ENCODE peak calls at places on chromosome 19, in eight cellular contexts. Q is endothelial cell, B is psoas muscle, V is coronary artery, H is left ventricle myocardium inferior, Y is tibial artery, K is progenitor cell of endocrine pancreas, R is fibroblast of the aortic adventitia. I is an unnamed sample.

GRCh38 chr19:44640518-44640917 is 3.2 kb upstream of the PVR start:
- DNase-seq in Q (no peak), B (no peak), V (no peak), H (no peak), Y (no peak), K (no peak), R (peak; percentile 70), I (no peak)

GRCh38 chr19:13091400-13092161 is 11.1 kb downstream of the LYL1 start:
- DNase-seq in Q (no peak), B (peak; percentile 81), V (peak; percentile 94), H (peak; percentile 62), Y (peak; percentile 96), K (no peak), R (peak; percentile 96), I (no peak)

GRCh38 chr19:15550847-15551182 is 42.5 kb downstream of the CYP4F22 start:
- DNase-seq in Q (no peak), B (no peak), V (no peak), H (no peak), Y (no peak), K (no peak), R (no peak), I (peak; percentile 13)

GRCh38 chr19:50686310-50687032 is 33.1 kb downstream of the SHANK1 start:
- DNase-seq in Q (no peak), B (no peak), V (no peak), H (no peak), Y (no peak), K (no peak), R (no peak), I (no peak)

GRCh38 chr19:11338569-11339253 is 746 bp downstream of the RAB3D start:
- DNase-seq in Q (no peak), B (no peak), V (no peak), H (no peak), Y (no peak), K (no peak), R (no peak), I (no peak)

GRCh38 chr19:56987184-56987583 is 132.6 kb upstream of the USP29 start:
- DNase-seq in Q (no peak), B (no peak), V (no peak), H (no peak), Y (no peak), K (no peak), R (no peak), I (no peak)

GRCh38 chr19:34345934-34346333 is 19.1 kb upstream of the GPI start:
- DNase-seq in Q (peak; percentile 85), B (peak; percentile 79), V (no peak), H (peak; percentile 54), Y (no peak), K (peak; percentile 42), R (peak; percentile 70), I (peak; percentile 63)

GRCh38 chr19:47247308-47247990 is 8.9 kb upstream of the CCDC9 start:
- DNase-seq in Q (peak; percentile 78), B (peak; percentile 89), V (no peak), H (peak; percentile 84), Y (peak; percentile 87), K (peak; percentile 66), R (peak; percentile 85), I (peak; percentile 73)

GRCh38 chr19:31255174-31255862 is 93.9 kb downstream of the TSHZ3 start:
- DNase-seq in Q (no peak), B (no peak), V (no peak), H (no peak), Y (no peak), K (no peak), R (no peak), I (no peak)

GRCh38 chr19:44212865-44213346 is 574 bp downstream of the ZNF227 start:
- DNase-seq in Q (peak; percentile 7), B (no peak), V (no peak), H (no peak), Y (no peak), K (no peak), R (peak; percentile 42), I (no peak)

GRCh38 chr19:54125713-54126112 is 10.2 kb downstream of the PRPF31 start:
- DNase-seq in Q (no peak), B (no peak), V (no peak), H (no peak), Y (no peak), K (no peak), R (no peak), I (no peak)

GRCh38 chr19:43957891-43958290 is 6.9 kb downstream of the ZNF221 start:
- DNase-seq in Q (no peak), B (no peak), V (no peak), H (no peak), Y (no peak), K (no peak), R (peak; percentile 57), I (no peak)

GRCh38 chr19:3983936-3984583 is 1.2 kb downstream of the EEF2 start:
- DNase-seq in Q (no peak), B (peak; percentile 83), V (no peak), H (no peak), Y (peak; percentile 69), K (no peak), R (peak; percentile 47), I (no peak)

DNA sequence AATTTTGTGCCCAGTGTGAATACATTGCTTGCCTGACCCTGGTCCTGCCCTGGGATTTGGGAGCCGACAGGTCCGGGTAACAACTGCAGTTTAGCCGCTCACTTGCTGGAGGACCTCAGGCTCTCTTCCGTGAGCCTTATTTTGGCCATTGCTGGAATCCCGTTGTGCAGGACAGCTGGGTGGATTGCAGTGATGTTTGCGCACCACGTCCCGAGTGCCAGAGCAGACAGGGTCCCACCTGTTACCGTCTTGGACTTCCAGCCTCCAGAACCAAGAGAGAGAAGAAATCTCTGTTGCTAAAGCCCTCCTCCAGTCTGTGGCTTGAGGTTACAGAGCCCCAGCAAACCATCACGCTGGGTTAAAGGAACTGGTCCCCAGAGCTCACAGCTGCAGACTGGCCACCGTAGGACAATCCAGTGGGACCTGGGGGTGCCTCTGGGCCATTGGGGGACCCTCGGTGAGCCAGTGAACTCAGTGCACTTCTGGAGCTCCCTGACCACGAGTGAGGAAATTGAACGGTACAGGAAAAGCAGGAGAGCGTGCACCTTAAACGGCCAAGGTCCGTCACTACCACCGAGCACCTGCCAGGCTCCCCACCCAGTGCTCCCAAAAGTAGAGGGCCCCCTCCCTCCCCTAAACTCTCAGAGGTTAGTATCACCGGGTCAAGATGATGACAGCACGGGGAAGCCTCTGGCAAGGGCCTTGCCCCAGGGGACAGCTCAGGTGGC is 92.9 kb downstream of the GNG7 start:
- DNase-seq in Q (no peak), B (no peak), V (no peak), H (peak; percentile 7), Y (no peak), K (no peak), R (no peak), I (no peak)
- TF ChIP-seq CTCF in Q (no peak), B (no peak), V (no peak), H (no peak), Y (no peak), K (no peak), R (no peak), I (no peak)

GRCh38 chr19:7916908-7917291 is 2.3 kb downstream of the TGFBR3L start:
- DNase-seq in Q (no peak), B (no peak), V (no peak), H (no peak), Y (no peak), K (no peak), R (no peak), I (no peak)

GRCh38 chr19:7915250-7916136 is 863 bp downstream of the TGFBR3L start:
- DNase-seq in Q (no peak), B (no peak), V (no peak), H (no peak), Y (no peak), K (no peak), R (no peak), I (no peak)

GRCh38 chr19:7916137-7916907 is 1.7 kb downstream of the TGFBR3L start:
- DNase-seq in Q (no peak), B (peak; percentile 67), V (no peak), H (no peak), Y (no peak), K (no peak), R (no peak), I (peak; percentile 48)

GRCh38 chr19:7918615-7919421 is 1.3 kb upstream of the SNAPC2 start:
- DNase-seq in Q (no peak), B (no peak), V (no peak), H (no peak), Y (no peak), K (no peak), R (no peak), I (no peak)

DNA sequence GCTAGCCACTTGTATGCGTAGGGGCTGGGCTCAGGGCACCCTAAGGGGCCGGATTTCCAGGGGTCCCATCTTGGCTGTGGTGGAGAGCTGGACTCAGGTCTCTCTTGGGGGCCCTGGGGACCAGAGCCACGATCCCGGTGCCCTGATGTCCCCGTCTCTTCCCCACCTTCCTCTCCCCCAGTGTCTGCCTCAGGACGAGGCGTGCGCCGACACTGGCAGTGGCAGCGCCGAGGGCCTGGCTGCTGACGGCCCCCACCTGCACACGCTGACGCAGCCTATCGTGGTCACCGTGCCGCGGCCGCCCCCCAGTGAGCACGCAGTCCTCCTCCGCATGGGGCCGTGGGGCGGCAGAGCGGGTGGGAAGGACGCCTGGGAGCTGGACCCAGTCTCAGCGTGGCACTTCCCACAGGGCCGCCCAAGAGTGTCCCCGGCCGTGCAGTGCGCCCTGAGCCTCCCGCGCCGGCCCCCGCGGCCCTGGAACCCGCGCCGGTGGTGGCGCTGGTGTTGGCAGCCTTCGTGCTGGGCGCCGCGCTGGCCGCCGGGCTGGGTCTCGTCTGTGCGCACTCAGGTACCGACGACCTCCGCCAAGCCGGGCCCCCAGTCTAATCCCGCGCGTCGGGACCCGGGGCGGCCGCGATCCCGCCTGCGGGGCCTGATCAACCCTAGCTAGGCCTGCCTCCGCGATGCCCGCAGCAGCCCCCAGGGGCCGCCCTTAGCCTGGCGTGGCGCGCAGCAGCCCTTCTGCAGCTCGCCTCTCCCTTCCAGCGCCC is 2.7 kb upstream of the SNAPC2 start:
- DNase-seq in Q (peak; percentile 77), B (peak; percentile 77), V (no peak), H (no peak), Y (peak; percentile 75), K (no peak), R (peak; percentile 45), I (peak; percentile 62)
- TF ChIP-seq CTCF in Q (no peak), B (peak; percentile 49), V (peak; percentile 41), H (peak; percentile 61), Y (peak; percentile 65), K (peak; percentile 63), R (peak; percentile 63), I (peak; percentile 55)

DNA sequence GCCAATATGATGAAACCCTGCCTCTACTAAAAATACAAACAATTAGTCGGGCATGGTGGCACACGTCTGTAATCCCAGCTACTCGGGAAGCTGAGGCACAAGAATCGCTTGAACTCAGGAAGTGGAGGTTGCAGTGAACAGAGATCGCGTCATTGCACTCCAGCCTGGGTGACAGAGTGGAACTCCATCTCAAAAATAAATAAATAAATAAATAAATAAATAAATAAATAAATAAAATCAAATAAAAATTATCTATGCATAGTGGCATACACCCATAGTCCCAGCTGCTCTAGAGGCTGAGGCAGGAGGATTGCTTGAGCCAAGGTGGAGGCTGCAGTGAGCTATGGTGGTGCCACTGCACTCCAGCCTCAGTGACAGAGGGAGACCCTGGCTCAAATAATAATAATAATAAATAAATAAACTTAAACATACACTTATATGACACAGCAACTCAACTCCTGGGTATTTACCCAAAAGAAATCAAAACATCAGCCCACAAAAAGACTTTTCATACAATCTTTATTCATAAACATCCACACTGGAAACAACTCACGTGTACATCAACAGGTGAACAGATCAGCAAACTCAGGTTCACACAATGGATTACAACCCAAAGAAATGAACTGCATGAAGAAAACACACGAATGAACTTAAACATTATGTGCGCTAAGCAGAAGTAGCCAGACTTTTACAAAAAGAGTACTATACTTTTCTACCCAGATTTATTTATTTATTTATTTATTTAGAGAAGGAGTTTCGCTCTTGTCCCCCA is 6.9 kb downstream of the LGALS7 start:
- DNase-seq in Q (no peak), B (peak; percentile 17), V (no peak), H (no peak), Y (no peak), K (no peak), R (no peak), I (no peak)
- TF ChIP-seq CTCF in Q (no peak), B (no peak), V (no peak), H (no peak), Y (no peak), K (no peak), R (no peak), I (no peak)

GRCh38 chr19:45885556-45886426 is at the start of gene IRF2BP1:
- DNase-seq in Q (peak; percentile 83), B (peak; percentile 95), V (peak; percentile 94), H (peak; percentile 94), Y (peak; percentile 95), K (peak; percentile 80), R (peak; percentile 93), I (peak; percentile 87)
- TF ChIP-seq CTCF in Q (no peak), B (no peak), V (no peak), H (peak; percentile 7), Y (no peak), K (no peak), R (no peak), I (no peak)

I was measured in CD4-positive, alpha-beta T cell.